ENCODE peak calls at places on chromosomes 12 and 14, in eight cellular contexts. H, V, F, J, X, T, R and Q are unnamed samples.

GRCh38 chr12:3468329-3468728 is 22.7 kb upstream of the PRMT8 start:
- DNase-seq in H (no peak), V (no peak), F (no peak), J (no peak), X (no peak), T (no peak), R (no peak), Q (no peak)

GRCh38 chr14:88934231-88934898 is 109.9 kb downstream of the TTC8 start:
- DNase-seq in H (no peak), V (no peak), F (no peak), J (no peak), X (no peak), T (no peak), R (peak), Q (no peak)

GRCh38 chr14:35909675-35910074 is 83.5 kb downstream of the BRMS1L start:
- DNase-seq in H (no peak), V (no peak), F (no peak), J (no peak), X (no peak), T (no peak), R (no peak), Q (no peak)

GRCh38 chr14:26448181-26448855 is 149.5 kb downstream of the NOVA1 start:
- DNase-seq in H (no peak), V (no peak), F (no peak), J (no peak), X (no peak), T (no peak), R (no peak), Q (no peak)

GRCh38 chr12:118356809-118357326 is 15.8 kb downstream of the TAOK3 start:
- DNase-seq in H (no peak), V (no peak), F (no peak), J (no peak), X (no peak), T (no peak), R (peak), Q (no peak)

GRCh38 chr12:120402217-120402616 is 33.3 kb upstream of the MSI1 start:
- DNase-seq in H (no peak), V (no peak), F (no peak), J (no peak), X (no peak), T (no peak), R (peak), Q (no peak)

GRCh38 chr14:90453401-90453951 is 56.6 kb downstream of the CALM1 start:
- DNase-seq in H (peak), V (no peak), F (no peak), J (peak), X (no peak), T (no peak), R (peak), Q (no peak)

GRCh38 chr12:80299976-80300375 is 144.1 kb upstream of the PTPRQ start:
- DNase-seq in H (no peak), V (no peak), F (no peak), J (no peak), X (no peak), T (no peak), R (no peak), Q (no peak)

GRCh38 chr14:76862546-76863282 is 36.5 kb downstream of the LRRC74A start:
- DNase-seq in H (no peak), V (no peak), F (no peak), J (no peak), X (no peak), T (no peak), R (no peak), Q (no peak)

GRCh38 chr14:33848706-33849454 is 102.0 kb downstream of the EGLN3 start:
- DNase-seq in H (peak), V (no peak), F (no peak), J (peak), X (peak), T (peak), R (peak), Q (no peak)

GRCh38 chr12:109432842-109433304 is 44.2 kb downstream of the KCTD10 start:
- DNase-seq in H (peak), V (peak), F (peak), J (peak), X (peak), T (peak), R (peak), Q (peak)

GRCh38 chr12:50788562-50788961 is 24.7 kb downstream of the ATF1 start:
- DNase-seq in H (no peak), V (no peak), F (no peak), J (no peak), X (no peak), T (no peak), R (peak), Q (no peak)

GRCh38 chr14:102786758-102787157 is 9.5 kb downstream of the TRAF3 start:
- DNase-seq in H (no peak), V (no peak), F (no peak), J (no peak), X (no peak), T (no peak), R (peak), Q (no peak)

GRCh38 chr14:102789349-102789748 is 12.1 kb downstream of the TRAF3 start:
- DNase-seq in H (no peak), V (no peak), F (no peak), J (no peak), X (no peak), T (no peak), R (no peak), Q (no peak)

GRCh38 chr14:102782974-102783373 is 5.7 kb downstream of the TRAF3 start:
- DNase-seq in H (no peak), V (no peak), F (no peak), J (no peak), X (no peak), T (no peak), R (no peak), Q (no peak)

GRCh38 chr14:102784892-102785597 is 7.8 kb downstream of the TRAF3 start:
- DNase-seq in H (no peak), V (no peak), F (no peak), J (no peak), X (no peak), T (no peak), R (no peak), Q (no peak)

GRCh38 chr14:102785598-102785963 is 8.3 kb downstream of the TRAF3 start:
- DNase-seq in H (no peak), V (no peak), F (no peak), J (no peak), X (no peak), T (no peak), R (no peak), Q (no peak)
- TF ChIP-seq CTCF in H (no peak), V (no peak), F (no peak), J (no peak), X (no peak), T (no peak), R (peak), Q (peak)

GRCh38 chr12:43914923-43915468 is 79.1 kb downstream of the TMEM117 start:
- DNase-seq in H (no peak), V (no peak), F (no peak), J (no peak), X (no peak), T (no peak), R (peak), Q (no peak)
- TF ChIP-seq CTCF in H (no peak), V (no peak), F (no peak), J (no peak), X (peak), T (no peak), R (peak), Q (peak)

GRCh38 chr12:39365364-39366001 is 77.4 kb downstream of the KIF21A start:
- DNase-seq in H (no peak), V (no peak), F (no peak), J (no peak), X (no peak), T (no peak), R (no peak), Q (no peak)
- TF ChIP-seq CTCF in H (peak), V (no peak), F (no peak), J (no peak), X (no peak), T (no peak), R (peak), Q (peak)

DNA sequence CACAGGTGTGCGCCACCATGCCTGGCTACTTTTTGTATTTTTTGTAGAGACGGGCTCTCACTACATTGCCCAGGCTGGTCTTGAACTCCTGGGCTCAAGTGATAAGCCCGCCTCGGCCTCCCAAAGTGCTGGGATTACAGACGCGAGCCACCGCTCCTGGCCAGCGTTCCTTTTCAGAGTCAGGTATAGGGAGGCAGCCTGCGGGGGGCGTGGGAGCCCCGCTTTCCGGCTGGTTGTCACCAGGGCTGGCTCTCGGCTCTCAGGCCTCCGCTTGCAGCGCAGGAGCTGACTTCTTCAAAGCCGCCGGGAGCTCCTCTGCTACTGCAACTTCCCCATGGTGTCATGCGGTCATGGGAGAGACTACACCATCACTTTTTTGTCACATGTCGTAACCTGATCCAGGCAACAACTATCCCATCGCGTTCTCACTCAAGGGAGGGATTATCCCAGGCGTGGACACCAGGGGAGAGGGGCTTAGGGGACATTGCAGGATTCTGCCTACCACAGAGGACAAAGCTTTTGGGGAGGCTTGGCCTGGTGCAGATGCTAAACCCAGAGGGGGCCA is 129.4 kb downstream of the SCARB1 start:
- DNase-seq in H (no peak), V (no peak), F (no peak), J (no peak), X (no peak), T (no peak), R (peak), Q (no peak)
- TF ChIP-seq CTCF in H (no peak), V (no peak), F (no peak), J (no peak), X (peak), T (no peak), R (peak), Q (peak)

DNA sequence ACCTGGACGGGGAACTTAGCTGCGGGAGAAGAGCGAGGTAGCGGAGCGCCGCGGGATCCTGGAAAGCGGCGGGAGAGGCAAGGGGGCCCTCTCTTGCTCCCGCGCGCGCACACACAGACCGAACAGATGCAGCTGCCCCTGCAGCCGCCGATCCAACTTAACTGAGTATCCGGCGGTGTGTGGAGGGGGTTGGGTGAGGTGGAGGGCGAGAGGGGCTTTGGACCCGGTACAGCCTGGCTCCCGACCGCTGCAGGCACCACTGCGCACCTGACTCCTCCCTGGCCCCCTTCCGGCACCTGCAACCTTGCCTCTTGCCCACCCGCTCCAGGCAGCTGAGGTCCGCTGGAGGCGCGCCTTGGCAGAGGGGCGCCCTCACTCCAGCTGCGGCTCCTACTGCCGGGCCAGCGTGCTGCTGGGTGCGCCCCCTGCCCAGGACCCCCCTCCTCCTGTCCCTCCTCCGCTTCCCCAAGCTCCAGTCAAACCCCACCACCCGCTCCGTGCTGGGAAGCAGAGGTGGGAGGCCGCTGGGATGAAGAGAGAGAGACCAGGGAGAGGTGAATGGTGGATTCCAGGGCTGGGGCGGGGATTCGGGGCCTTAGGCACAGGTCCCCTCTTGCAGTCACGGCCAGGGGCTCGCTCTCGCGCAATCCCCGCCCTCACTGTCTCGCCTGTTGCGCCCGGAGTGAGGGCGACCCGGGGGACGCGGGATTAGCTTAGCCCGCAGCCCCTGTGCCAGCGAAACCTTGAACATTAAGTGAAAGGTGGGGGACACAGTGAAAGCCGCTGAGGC is 2.6 kb downstream of the DIO3 start:
- DNase-seq in H (no peak), V (no peak), F (no peak), J (no peak), X (no peak), T (no peak), R (no peak), Q (peak)
- TF ChIP-seq CTCF in H (no peak), V (no peak), F (no peak), J (no peak), X (no peak), T (no peak), R (no peak), Q (no peak)